ENCODE peak calls at places on chromosome 20, in five cellular contexts. J, P, L, S and N are unnamed samples.

GRCh38 chr20:1420066-1420465 is 27.2 kb upstream of the FKBP1A start:
- DNase-seq in J (no peak), P (no peak), L (no peak), S (no peak), N (no peak)

GRCh38 chr20:48738399-48739304 is 89.1 kb downstream of the PREX1 start:
- DNase-seq in J (no peak), P (no peak), L (no peak), S (no peak), N (peak)

GRCh38 chr20:23091741-23092408 is 5.8 kb upstream of the CD93 start:
- DNase-seq in J (no peak), P (no peak), L (no peak), S (no peak), N (no peak)

GRCh38 chr20:53713328-53714056 is 119.9 kb upstream of the ZNF217 start:
- DNase-seq in J (no peak), P (no peak), L (no peak), S (peak), N (no peak)

GRCh38 chr20:45366631-45367030 is 3.7 kb downstream of the SYS1 start:
- DNase-seq in J (no peak), P (no peak), L (no peak), S (no peak), N (no peak)

GRCh38 chr20:41524980-41525613 is 93.1 kb downstream of the CHD6 start:
- DNase-seq in J (peak), P (peak), L (no peak), S (no peak), N (no peak)

GRCh38 chr20:42747765-42748411 is 441.8 kb downstream of the PTPRT start:
- DNase-seq in J (no peak), P (no peak), L (no peak), S (no peak), N (no peak)

GRCh38 chr20:45318948-45319347 is 10.8 kb upstream of the MATN4 start:
- DNase-seq in J (no peak), P (no peak), L (no peak), S (no peak), N (no peak)

GRCh38 chr20:39893013-39893685 is 795.9 kb downstream of the MAFB start:
- DNase-seq in J (no peak), P (no peak), L (no peak), S (no peak), N (no peak)

GRCh38 chr20:5131502-5131901 is 4.7 kb downstream of the CDS2 start:
- DNase-seq in J (no peak), P (no peak), L (no peak), S (no peak), N (peak)

GRCh38 chr20:58883243-58883691 is 30.8 kb downstream of the GNAS start:
- DNase-seq in J (no peak), P (no peak), L (no peak), S (peak), N (no peak)

GRCh38 chr20:58880441-58880840 is 27.9 kb downstream of the GNAS start:
- DNase-seq in J (no peak), P (no peak), L (no peak), S (no peak), N (no peak)

GRCh38 chr20:58882704-58883089 is 30.2 kb downstream of the GNAS start:
- DNase-seq in J (no peak), P (no peak), L (no peak), S (no peak), N (no peak)

GRCh38 chr20:58878399-58878798 is 25.9 kb downstream of the GNAS start:
- DNase-seq in J (no peak), P (no peak), L (no peak), S (no peak), N (no peak)

GRCh38 chr20:58880994-58881752 is 28.7 kb downstream of the GNAS start:
- DNase-seq in J (no peak), P (no peak), L (no peak), S (no peak), N (no peak)
- TF ChIP-seq CTCF in J (no peak), P (no peak), L (no peak), S (peak), N (no peak)

DNA sequence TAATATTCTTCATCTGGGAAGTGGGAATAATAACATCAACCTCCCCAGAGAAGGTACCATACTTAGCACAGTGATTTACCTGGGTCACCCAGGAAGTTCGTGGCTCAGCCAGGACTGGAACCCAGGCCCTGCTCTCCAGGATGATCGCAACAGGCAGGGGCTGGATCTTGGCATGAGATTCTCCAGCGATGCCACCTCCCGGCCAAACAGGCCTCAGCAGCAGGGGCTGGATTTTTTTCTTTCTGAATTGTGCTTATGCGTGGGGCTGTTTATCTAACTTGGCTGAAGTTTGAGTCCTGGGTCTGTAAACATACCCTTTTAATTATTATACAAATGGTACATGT is 129.5 kb upstream of the PTPN1 start:
- DNase-seq in J (peak), P (no peak), L (no peak), S (no peak), N (no peak)
- TF ChIP-seq CTCF in J (peak), P (peak), L (no peak), S (peak), N (peak)

GRCh38 chr20:35001596-35002362 is 46.1 kb downstream of the MYH7B start:
- DNase-seq in J (no peak), P (no peak), L (no peak), S (peak), N (no peak)
- TF ChIP-seq CTCF in J (no peak), P (no peak), L (no peak), S (peak), N (no peak)

GRCh38 chr20:35741892-35742740 is at the start of gene RBM39:
- DNase-seq in J (peak), P (peak), L (peak), S (peak), N (peak)
- TF ChIP-seq CTCF in J (peak), P (peak), L (no peak), S (peak), N (no peak)

DNA sequence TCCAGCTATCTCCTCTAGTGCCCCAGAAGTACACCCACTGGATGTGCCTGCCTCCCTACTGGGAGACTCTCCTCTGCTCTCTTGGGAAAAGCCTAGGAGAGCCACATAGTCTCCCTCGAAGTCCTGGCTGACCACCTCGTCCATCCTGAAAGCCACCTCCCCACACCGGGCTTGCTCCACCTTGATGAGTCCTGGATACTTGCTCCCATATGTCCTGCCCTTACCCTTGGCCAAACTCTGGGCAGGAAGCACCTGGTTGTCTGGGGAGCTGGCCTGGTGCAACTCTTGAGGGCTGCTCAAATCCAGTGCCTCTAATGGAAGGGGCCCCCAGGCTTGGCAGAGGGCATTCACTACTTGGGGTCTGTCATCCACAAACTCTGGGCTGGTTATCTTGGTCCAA is 19.3 kb downstream of the KIAA1755 start:
- DNase-seq in J (no peak), P (no peak), L (no peak), S (no peak), N (no peak)
- TF ChIP-seq CTCF in J (no peak), P (no peak), L (no peak), S (no peak), N (no peak)

DNA sequence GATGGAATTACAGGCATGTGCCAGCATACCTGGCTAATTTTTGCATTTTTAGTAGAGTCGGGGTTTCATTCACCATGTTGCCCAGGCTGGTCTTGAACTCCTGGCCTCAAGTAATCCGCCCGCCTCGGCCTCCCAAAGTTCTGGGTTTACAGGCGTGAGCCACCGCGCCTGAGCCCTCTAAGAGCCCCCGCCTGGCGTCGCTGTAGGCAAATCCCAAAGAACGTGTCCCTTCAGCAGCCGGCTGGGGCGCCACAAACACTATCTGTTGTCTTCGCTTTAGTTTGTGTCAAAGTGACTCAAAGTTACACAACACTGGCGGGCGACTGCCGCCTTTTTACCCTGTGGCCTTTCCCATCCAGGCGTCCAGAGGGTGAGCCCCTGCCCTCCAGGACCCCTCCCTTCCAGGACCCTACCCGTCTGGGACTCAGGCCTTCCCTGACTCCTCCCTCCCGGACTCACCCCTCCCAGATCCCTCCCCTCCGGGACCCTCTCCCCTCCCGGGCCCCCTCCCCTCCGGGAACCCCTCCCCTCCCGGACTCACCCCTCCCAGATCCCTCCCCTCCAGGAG is 940 bp upstream of the ADRM1 start:
- DNase-seq in J (peak), P (peak), L (peak), S (peak), N (peak)
- TF ChIP-seq CTCF in J (peak), P (peak), L (no peak), S (peak), N (peak)